ENCODE peak calls at places on chromosomes 2 and 18, in five cellular contexts. W, O, Z, X and G are unnamed samples.

GRCh38 chr2:44351676-44352075 is 9.6 kb downstream of the PREPL start:
- DNase-seq in W (no peak), O (no peak), Z (no peak), X (no peak), G (peak)

GRCh38 chr2:90069290-90069894 is 1377.9 kb downstream of the RPIA start:
- DNase-seq in W (no peak), O (no peak), Z (peak), X (no peak), G (peak)

GRCh38 chr2:38030590-38031326 is 45.2 kb downstream of the CYP1B1 start:
- DNase-seq in W (no peak), O (no peak), Z (no peak), X (no peak), G (no peak)

GRCh38 chr18:35466334-35466733 is 31.4 kb downstream of the INO80C start:
- DNase-seq in W (no peak), O (no peak), Z (no peak), X (no peak), G (no peak)

GRCh38 chr2:135798275-135798705 is 38.7 kb downstream of the LCT start:
- DNase-seq in W (no peak), O (no peak), Z (no peak), X (no peak), G (no peak)

GRCh38 chr2:24970483-24971299 is 1.1 kb downstream of the DNAJC27 start:
- DNase-seq in W (no peak), O (no peak), Z (peak), X (peak), G (peak)

GRCh38 chr2:34365937-34366336 is 766.8 kb upstream of the FAM98A start:
- DNase-seq in W (peak), O (no peak), Z (no peak), X (peak), G (no peak)

GRCh38 chr2:232592687-232593407 is 40.6 kb upstream of the EFHD1 start:
- DNase-seq in W (no peak), O (peak), Z (peak), X (peak), G (peak)

GRCh38 chr18:54229660-54230059 is 5.2 kb upstream of the MBD2 start:
- DNase-seq in W (no peak), O (no peak), Z (no peak), X (no peak), G (no peak)

GRCh38 chr2:41932241-41933034 is 115.4 kb upstream of the PKDCC start:
- DNase-seq in W (no peak), O (no peak), Z (no peak), X (peak), G (peak)

GRCh38 chr2:47309952-47310800 is 92.8 kb upstream of the MSH2 start:
- DNase-seq in W (peak), O (no peak), Z (no peak), X (peak), G (peak)

GRCh38 chr2:31704561-31705212 is 123.9 kb upstream of the SRD5A2 start:
- DNase-seq in W (no peak), O (no peak), Z (peak), X (no peak), G (no peak)

GRCh38 chr2:43225093-43225787 is 1.2 kb downstream of the ZFP36L2 start:
- DNase-seq in W (peak), O (no peak), Z (peak), X (peak), G (peak)

GRCh38 chr2:102181376-102181775 is 5.4 kb upstream of the IL1RL2 start:
- DNase-seq in W (no peak), O (no peak), Z (no peak), X (no peak), G (no peak)

GRCh38 chr2:113203217-113203530 is 29.4 kb downstream of the PSD4 start:
- DNase-seq in W (no peak), O (no peak), Z (no peak), X (no peak), G (peak)

DNA sequence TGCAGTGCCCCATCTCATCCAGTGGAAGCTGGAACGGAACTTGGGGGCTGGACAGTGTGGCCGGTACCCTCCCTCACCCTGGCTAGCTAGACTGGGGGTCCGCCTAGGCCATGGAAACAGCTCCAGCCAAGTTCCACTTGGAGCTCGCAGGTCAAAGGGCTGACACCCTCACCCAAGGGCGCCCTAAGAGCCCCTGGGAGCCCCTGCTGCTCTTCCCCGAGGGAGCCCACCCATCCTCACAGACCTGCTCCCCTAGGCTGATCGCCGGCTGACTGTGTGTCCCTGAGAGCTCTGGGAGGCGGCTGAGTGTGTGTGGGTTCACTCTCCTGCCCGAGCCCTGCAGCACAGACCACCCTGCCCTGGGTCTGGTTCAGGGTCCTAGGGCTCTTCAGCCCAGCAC is 118.2 kb upstream of the OTOS start:
- DNase-seq in W (no peak), O (no peak), Z (no peak), X (no peak), G (no peak)
- H2AFZ ChIP-seq in W (no peak), O (no peak), Z (no peak), X (no peak), G (no peak)

GRCh38 chr2:160290590-160290989 is 90.5 kb upstream of the ITGB6 start:
- DNase-seq in W (no peak), O (no peak), Z (no peak), X (no peak), G (no peak)

GRCh38 chr2:160294339-160294803 is 94.3 kb upstream of the ITGB6 start:
- DNase-seq in W (no peak), O (no peak), Z (peak), X (peak), G (peak)

GRCh38 chr2:160291382-160291781 is 91.3 kb upstream of the ITGB6 start:
- DNase-seq in W (no peak), O (no peak), Z (no peak), X (no peak), G (no peak)

GRCh38 chr2:160293401-160293911 is 93.4 kb upstream of the ITGB6 start:
- DNase-seq in W (no peak), O (no peak), Z (peak), X (peak), G (peak)

GRCh38 chr2:160292225-160292624 is 92.2 kb upstream of the ITGB6 start:
- DNase-seq in W (no peak), O (no peak), Z (peak), X (no peak), G (peak)
- TF ChIP-seq EZH2phosphoT487 in W (no peak), O (no peak), Z (no peak), X (no peak), G (no peak)

GRCh38 chr2:137252934-137253333 is 487.6 kb downstream of the THSD7B start:
- DNase-seq in W (no peak), O (no peak), Z (peak), X (no peak), G (peak)
- H3K4me3 ChIP-seq in W (no peak), O (no peak), Z (no peak), X (no peak), G (no peak)

GRCh38 chr2:198499539-198499938 is 695.1 kb downstream of the PLCL1 start:
- DNase-seq in W (peak), O (no peak), Z (no peak), X (peak), G (peak)
- H2AFZ ChIP-seq in W (peak), O (no peak), Z (no peak), X (no peak), G (peak)

GRCh38 chr2:137937778-137938177 is 26.5 kb upstream of the HNMT start:
- DNase-seq in W (no peak), O (no peak), Z (no peak), X (no peak), G (no peak)
- TF ChIP-seq EZH2phosphoT487 in W (no peak), O (no peak), Z (no peak), X (no peak), G (no peak)

DNA sequence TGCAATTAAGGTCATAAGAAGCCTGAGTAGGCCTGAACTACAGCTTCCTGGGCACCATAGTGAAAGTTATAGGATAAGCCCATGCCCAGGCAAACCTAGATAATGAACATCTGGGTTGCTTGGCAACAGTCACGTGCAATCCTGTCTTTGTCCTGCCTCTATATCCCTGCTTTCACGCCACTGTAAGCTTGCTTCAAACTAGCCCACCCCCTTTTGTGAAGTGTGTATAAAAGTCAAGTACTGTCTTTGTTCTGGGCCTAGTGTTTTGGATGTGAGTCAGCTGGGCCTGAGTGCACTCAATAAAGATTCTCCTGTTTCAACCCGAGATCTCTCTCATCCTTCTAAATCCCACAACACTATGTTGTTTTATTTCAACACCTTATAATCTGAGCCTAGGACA is 927.9 kb downstream of the SUCLG1 start:
- DNase-seq in W (peak), O (no peak), Z (no peak), X (no peak), G (no peak)
- H3K4me3 ChIP-seq in W (no peak), O (no peak), Z (no peak), X (no peak), G (no peak)

GRCh38 chr2:98935111-98935770 is 784 bp downstream of the CRACDL start:
- DNase-seq in W (peak), O (no peak), Z (peak), X (no peak), G (no peak)

GRCh38 chr2:98936917-98937351 is 909 bp upstream of the CRACDL start:
- DNase-seq in W (peak), O (no peak), Z (no peak), X (no peak), G (no peak)

GRCh38 chr2:98937906-98938305 is 1.9 kb upstream of the CRACDL start:
- DNase-seq in W (no peak), O (no peak), Z (no peak), X (no peak), G (no peak)

GRCh38 chr2:98936133-98936916 is at the start of gene CRACDL:
- DNase-seq in W (peak), O (no peak), Z (peak), X (peak), G (peak)

GRCh38 chr2:98935777-98936132 is 270 bp downstream of the CRACDL start:
- DNase-seq in W (no peak), O (no peak), Z (no peak), X (no peak), G (no peak)
- H2AFZ ChIP-seq in W (no peak), O (no peak), Z (peak), X (no peak), G (no peak)

GRCh38 chr2:222656544-222657446 is 903 bp upstream of the FARSB start:
- DNase-seq in W (peak), O (no peak), Z (no peak), X (no peak), G (peak)
- TF ChIP-seq EZH2phosphoT487 in W (no peak), O (no peak), Z (no peak), X (no peak), G (no peak)